ENCODE peak calls at places on chromosomes 11 and 22, in four cellular contexts. P is pancreas, L is AG09309, T is right lobe of liver. H is an unnamed sample.

GRCh38 chr22:31337178-31337577 is 9.0 kb downstream of the PATZ1 start:
- DNase-seq in P (no peak), L (no peak), T (no peak), H (no peak)

GRCh38 chr11:27697679-27698275 is 2.5 kb downstream of the BDNF start:
- DNase-seq in L (no peak), T (no peak), P (no peak), H (no peak)

GRCh38 chr11:121249039-121249663 is 43.4 kb upstream of the SC5D start:
- DNase-seq in L (no peak), P (no peak), T (no peak), H (peak; percentile 1)

GRCh38 chr22:36873614-36874308 is 13.0 kb downstream of the NCF4 start:
- DNase-seq in T (peak; percentile 69), P (no peak), L (peak; percentile 82), H (peak; percentile 22)

GRCh38 chr22:30250713-30251267 is 4.2 kb upstream of the LIF start:
- DNase-seq in P (no peak), L (no peak), T (no peak), H (no peak)

GRCh38 chr11:32884770-32885384 is 7.7 kb upstream of the QSER1 start:
- DNase-seq in L (no peak), T (no peak), P (no peak), H (no peak)

GRCh38 chr11:20865161-20865560 is 195.8 kb downstream of the NELL1 start:
- DNase-seq in L (no peak), P (no peak), T (no peak), H (no peak)

GRCh38 chr11:65424200-65425104 is 1.9 kb downstream of the NEAT1 start:
- DNase-seq in P (peak; percentile 80), L (peak; percentile 23), T (peak; percentile 76), H (no peak)

GRCh38 chr11:63595296-63595695 is 18.9 kb downstream of the PLAAT3 start:
- DNase-seq in T (no peak), P (no peak), L (no peak), H (no peak)

GRCh38 chr11:57566035-57566504 is 1.4 kb downstream of the UBE2L6 start:
- DNase-seq in P (no peak), T (peak; percentile 58), L (peak; percentile 25), H (no peak)

GRCh38 chr11:76810151-76810853 is 27.1 kb downstream of the TSKU start:
- DNase-seq in P (no peak), T (peak; percentile 67), L (no peak), H (no peak)

GRCh38 chr11:99671808-99672409 is 651.2 kb downstream of the CNTN5 start:
- DNase-seq in T (no peak), L (no peak), P (no peak), H (no peak)

GRCh38 chr11:10618490-10618889 is 50.0 kb upstream of the LYVE1 start:
- DNase-seq in L (no peak), T (no peak), P (no peak), H (no peak)

GRCh38 chr11:115290479-115291390 is 213.5 kb downstream of the CADM1 start:
- DNase-seq in L (no peak), T (no peak), P (no peak), H (no peak)

GRCh38 chr22:21631025-21631424 is 1.2 kb upstream of the YDJC start:
- DNase-seq in L (no peak), T (no peak), P (no peak), H (no peak)

GRCh38 chr11:12201016-12201985 is 90.9 kb downstream of the MICAL2 start:
- DNase-seq in P (no peak), L (peak; percentile 70), T (no peak), H (peak; percentile 39)

GRCh38 chr11:81030186-81030585 is 1589.4 kb upstream of the TENM4 start:
- DNase-seq in P (no peak), T (no peak), L (no peak), H (no peak)

GRCh38 chr11:898160-898517 is 12.5 kb downstream of the CHID1 start:
- DNase-seq in P (no peak), L (no peak), T (no peak), H (no peak)

GRCh38 chr11:74255741-74256369 is 55.6 kb downstream of the P4HA3 start:
- DNase-seq in T (peak; percentile 52), L (peak; percentile 16), P (no peak), H (peak; percentile 24)

GRCh38 chr22:30425616-30426394 is at the start of gene MTFP1:
- DNase-seq in L (no peak), P (peak; percentile 87), T (peak; percentile 77), H (no peak)

GRCh38 chr22:31616315-31616980 is 45.6 kb downstream of the PISD start:
- DNase-seq in L (no peak), T (no peak), P (peak; percentile 66), H (no peak)

GRCh38 chr22:40676644-40677043 is 2.6 kb upstream of the MCHR1 start:
- DNase-seq in T (no peak), L (no peak), P (no peak), H (no peak)

GRCh38 chr11:68193018-68193417 is 20.1 kb downstream of the KMT5B start:
- DNase-seq in P (no peak), T (no peak), L (no peak), H (no peak)

GRCh38 chr22:37609240-37610152 is 862 bp downstream of the GGA1 start:
- DNase-seq in L (no peak), P (no peak), T (no peak), H (no peak)

GRCh38 chr11:2395211-2395730 is 5.3 kb upstream of the TSSC4 start:
- DNase-seq in L (no peak), P (no peak), T (no peak), H (no peak)

DNA sequence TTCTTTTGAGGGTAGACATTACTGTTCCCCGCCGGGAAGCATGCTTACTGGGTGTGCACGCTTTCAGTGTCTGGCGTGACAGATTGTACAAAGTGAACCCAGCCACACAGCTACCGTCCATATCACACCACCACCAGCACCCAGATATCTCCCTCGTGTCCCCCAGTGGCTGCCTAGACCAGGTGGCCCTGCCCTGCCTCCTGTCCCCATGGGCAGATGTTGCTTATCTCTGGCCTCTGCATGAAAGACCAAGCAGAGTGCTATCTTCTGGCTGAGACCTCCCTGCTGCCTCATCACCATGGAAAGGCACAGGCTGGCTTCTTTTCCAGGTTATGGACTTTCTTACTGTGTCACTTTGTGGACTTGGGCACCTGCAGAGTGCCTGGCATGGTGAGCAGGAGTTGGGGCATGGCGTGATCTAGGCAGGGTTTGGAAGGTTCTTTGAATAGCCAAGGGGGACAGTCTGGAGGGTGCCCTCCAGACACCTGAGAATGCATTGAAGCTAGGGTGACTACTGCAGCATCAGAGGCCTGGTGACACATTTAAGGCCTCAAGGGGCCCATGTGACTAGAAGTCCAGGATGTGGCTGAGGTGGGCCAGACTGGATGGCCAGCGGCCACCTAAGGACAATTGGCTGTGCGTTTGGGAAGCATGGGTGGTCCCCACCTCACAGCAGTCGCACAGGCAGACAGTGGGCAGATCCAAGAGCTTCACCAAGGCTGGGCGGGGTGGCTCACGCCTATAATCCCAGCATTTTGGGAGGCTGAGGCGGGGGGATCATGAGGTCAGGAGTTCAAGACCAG is 4.7 kb downstream of the TANGO2 start:
- DNase-seq in P (peak; percentile 24), T (no peak), L (no peak), H (no peak)
- TF ChIP-seq CTCF in P (no peak), T (no peak), L (no peak), H (no peak)

DNA sequence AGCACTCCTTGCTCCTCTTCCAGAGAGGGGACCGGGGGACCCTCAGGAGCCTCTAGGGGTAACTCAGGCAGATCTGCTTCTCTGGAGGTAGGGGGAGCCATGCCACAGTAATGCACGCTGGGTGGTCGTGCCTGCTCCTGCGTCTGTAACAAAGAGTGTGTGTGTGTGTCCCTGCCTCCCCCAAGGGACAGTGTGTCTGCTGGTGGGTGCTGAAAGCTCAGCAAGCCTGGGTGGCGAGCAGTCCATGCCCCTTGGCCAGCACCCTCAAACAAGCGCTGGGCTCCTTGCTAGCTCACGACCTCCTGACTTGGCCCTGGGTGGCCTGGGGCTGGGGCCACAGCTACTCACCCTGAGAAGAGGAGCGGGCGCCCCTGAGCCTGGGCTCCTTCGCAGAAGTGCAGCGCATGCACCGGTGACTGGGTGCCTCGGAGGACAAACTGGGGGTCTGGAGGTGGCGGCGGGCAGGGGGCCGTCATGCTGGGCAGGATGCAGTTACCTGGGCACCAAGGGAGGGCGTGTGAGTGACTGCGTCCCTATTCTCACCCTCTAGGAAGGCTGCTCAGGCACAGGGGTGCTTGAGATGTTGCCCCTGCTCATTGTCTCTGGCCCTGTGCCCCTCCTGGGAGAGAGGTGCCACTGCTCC is 33.7 kb downstream of the GNB1L start:
- DNase-seq in T (peak; percentile 38), L (no peak), P (peak; percentile 73), H (no peak)
- TF ChIP-seq CTCF in T (no peak), L (no peak), P (no peak), H (no peak)

GRCh38 chr11:104222464-104222863 is 58.5 kb upstream of the PDGFD start:
- DNase-seq in T (no peak), L (no peak), P (no peak), H (no peak)

GRCh38 chr11:104219081-104219480 is 55.1 kb upstream of the PDGFD start:
- DNase-seq in T (no peak), L (no peak), P (no peak), H (no peak)

GRCh38 chr11:104221455-104221854 is 57.5 kb upstream of the PDGFD start:
- DNase-seq in P (no peak), L (no peak), T (no peak), H (no peak)

GRCh38 chr11:104225047-104225446 is 61.1 kb upstream of the PDGFD start:
- DNase-seq in T (no peak), P (no peak), L (no peak), H (no peak)
- TF ChIP-seq CTCF in T (no peak), P (no peak), L (no peak), H (no peak)

GRCh38 chr22:38741576-38741975 is 14.2 kb downstream of the SUN2 start:
- DNase-seq in P (peak; percentile 28), L (no peak), T (no peak), H (no peak)

GRCh38 chr22:38741166-38741565 is 14.6 kb downstream of the SUN2 start:
- DNase-seq in L (no peak), T (no peak), P (peak; percentile 57), H (no peak)

GRCh38 chr22:38740116-38740723 is 15.6 kb downstream of the SUN2 start:
- DNase-seq in P (peak; percentile 76), L (no peak), T (no peak), H (no peak)

GRCh38 chr22:38739300-38740055 is 16.3 kb downstream of the SUN2 start:
- DNase-seq in T (peak; percentile 72), L (no peak), P (peak; percentile 82), H (no peak)

DNA sequence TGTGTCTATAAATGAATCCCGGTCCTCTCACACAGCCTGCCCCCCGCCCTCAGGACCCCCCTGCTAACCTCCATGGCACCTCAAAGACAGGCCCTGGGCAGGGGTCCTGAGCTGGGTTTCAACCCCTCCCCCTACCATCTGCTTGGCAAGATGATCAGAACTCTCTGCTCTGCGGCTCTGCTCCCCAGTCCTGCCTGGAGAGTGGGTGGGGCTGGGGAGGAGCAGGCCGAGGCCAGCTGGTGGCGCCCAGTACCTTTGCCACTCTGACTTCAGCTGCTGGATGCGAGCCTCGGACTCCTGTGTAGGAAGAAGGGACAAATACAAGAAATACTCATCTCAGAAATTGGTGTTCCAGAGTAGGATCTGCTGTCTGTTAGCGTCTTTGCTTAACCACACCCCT is 15.0 kb downstream of the SUN2 start:
- DNase-seq in P (peak; percentile 38), T (no peak), L (no peak), H (no peak)
- TF ChIP-seq CTCF in P (no peak), T (no peak), L (no peak), H (no peak)